ENCODE peak calls at places on chromosomes 16 and 17, in four cellular contexts. One of them, this sample, is unnamed.

GRCh38 chr17:77316191-77316641 is 175.4 kb downstream of the SEC14L1 start:
- DNase-seq in K562: no peak
- DNase-seq in HepG2: no peak
- DNase-seq in GM12878: no peak
- DNase-seq in this sample: peak; percentile 77

GRCh38 chr16:57358527-57359095 is at the start of gene CCL22:
- DNase-seq in HepG2: no peak
- DNase-seq in GM12878: peak; percentile 45
- DNase-seq in K562: no peak
- DNase-seq in this sample: no peak

GRCh38 chr16:47731252-47731651 is 270.1 kb downstream of the PHKB start:
- DNase-seq in HepG2: peak; percentile 23
- DNase-seq in K562: no peak
- DNase-seq in GM12878: no peak
- DNase-seq in this sample: peak; percentile 99

GRCh38 chr16:29820730-29821662 is 734 bp downstream of the MVP start:
- DNase-seq in HepG2: no peak
- DNase-seq in GM12878: peak; percentile 41
- DNase-seq in K562: no peak
- DNase-seq in this sample: no peak

GRCh38 chr17:17957584-17957916 is 14.7 kb downstream of the TOM1L2 start:
- DNase-seq in GM12878: no peak
- DNase-seq in HepG2: no peak
- DNase-seq in K562: no peak
- DNase-seq in this sample: no peak

GRCh38 chr17:76017481-76018339 is 9.4 kb downstream of the EVPL start:
- DNase-seq in K562: no peak
- DNase-seq in GM12878: no peak
- DNase-seq in HepG2: no peak
- DNase-seq in this sample: no peak

GRCh38 chr17:72561680-72562079 is 440.9 kb downstream of the SOX9 start:
- DNase-seq in HepG2: no peak
- DNase-seq in GM12878: no peak
- DNase-seq in K562: no peak
- DNase-seq in this sample: no peak

GRCh38 chr16:88355389-88356123 is 27.2 kb upstream of the ZNF469 start:
- DNase-seq in HepG2: no peak
- DNase-seq in K562: no peak
- DNase-seq in GM12878: no peak
- DNase-seq in this sample: no peak

GRCh38 chr16:67884684-67885083 is at the start of gene NRN1L:
- DNase-seq in HepG2: no peak
- DNase-seq in K562: peak; percentile 93
- DNase-seq in GM12878: no peak
- DNase-seq in this sample: peak; percentile 89

GRCh38 chr16:55494994-55495421 is 13.9 kb upstream of the LPCAT2 start:
- DNase-seq in HepG2: peak; percentile 49
- DNase-seq in K562: no peak
- DNase-seq in GM12878: no peak
- DNase-seq in this sample: peak; percentile 96

GRCh38 chr17:50943575-50943933 is 77.4 kb upstream of the TOB1 start:
- DNase-seq in K562: no peak
- DNase-seq in HepG2: no peak
- DNase-seq in GM12878: no peak
- DNase-seq in this sample: no peak

GRCh38 chr17:45043268-45043681 is 8.2 kb downstream of the DCAKD start:
- DNase-seq in K562: no peak
- DNase-seq in HepG2: no peak
- DNase-seq in GM12878: no peak
- DNase-seq in this sample: no peak

GRCh38 chr16:1297413-1297773 is 12.0 kb upstream of the UBE2I start:
- DNase-seq in K562: no peak
- DNase-seq in HepG2: no peak
- DNase-seq in GM12878: no peak
- DNase-seq in this sample: no peak

GRCh38 chr16:83901101-83901500 is 2.2 kb downstream of the MLYCD start:
- DNase-seq in GM12878: no peak
- DNase-seq in K562: no peak
- DNase-seq in HepG2: no peak
- DNase-seq in this sample: no peak

GRCh38 chr16:52535076-52535475 is 11.9 kb downstream of the TOX3 start:
- DNase-seq in HepG2: no peak
- DNase-seq in K562: no peak
- DNase-seq in GM12878: no peak
- DNase-seq in this sample: no peak

GRCh38 chr17:1604831-1605528 is 23.7 kb downstream of the SLC43A2 start:
- DNase-seq in GM12878: no peak
- DNase-seq in HepG2: peak; percentile 35
- DNase-seq in K562: no peak
- DNase-seq in this sample: no peak

GRCh38 chr17:50440838-50441829 is 15.1 kb downstream of the ACSF2 start:
- DNase-seq in HepG2: no peak
- DNase-seq in GM12878: no peak
- DNase-seq in K562: no peak
- DNase-seq in this sample: no peak

GRCh38 chr16:56709686-56710040 is 20.3 kb upstream of the NUP93 start:
- DNase-seq in GM12878: no peak
- DNase-seq in HepG2: no peak
- DNase-seq in K562: no peak
- DNase-seq in this sample: no peak

GRCh38 chr17:72164340-72164739 is 43.5 kb downstream of the SOX9 start:
- DNase-seq in HepG2: no peak
- DNase-seq in K562: no peak
- DNase-seq in GM12878: no peak
- DNase-seq in this sample: peak; percentile 20

GRCh38 chr17:48951572-48951971 is 6.9 kb upstream of the SNF8 start:
- DNase-seq in GM12878: no peak
- DNase-seq in K562: no peak
- DNase-seq in HepG2: no peak
- DNase-seq in this sample: no peak

GRCh38 chr16:76653390-76654026 is 376.3 kb downstream of the CNTNAP4 start:
- DNase-seq in K562: peak; percentile 16
- DNase-seq in GM12878: peak; percentile 9
- DNase-seq in HepG2: peak; percentile 71
- DNase-seq in this sample: peak; percentile 28

GRCh38 chr17:35256629-35257028 is 13.8 kb downstream of the SLFN5 start:
- DNase-seq in HepG2: no peak
- DNase-seq in GM12878: no peak
- DNase-seq in K562: no peak
- DNase-seq in this sample: no peak

GRCh38 chr17:34764716-34765115 is 185.3 kb downstream of the TMEM132E start:
- DNase-seq in K562: no peak
- DNase-seq in GM12878: no peak
- DNase-seq in HepG2: no peak
- DNase-seq in this sample: no peak

GRCh38 chr16:72807287-72807686 is 240.6 kb downstream of the ZFHX3 start:
- DNase-seq in GM12878: no peak
- DNase-seq in K562: no peak
- DNase-seq in HepG2: no peak
- DNase-seq in this sample: no peak

GRCh38 chr16:873243-873661 is 72.7 kb upstream of the GNG13 start:
- DNase-seq in K562: no peak
- DNase-seq in HepG2: no peak
- DNase-seq in GM12878: no peak
- DNase-seq in this sample: no peak

GRCh38 chr16:56513972-56514371 is 5.9 kb downstream of the BBS2 start:
- DNase-seq in HepG2: peak; percentile 80
- DNase-seq in GM12878: peak; percentile 4
- DNase-seq in K562: peak; percentile 29
- DNase-seq in this sample: peak; percentile 74

GRCh38 chr17:8003594-8004181 is 1.3 kb downstream of the GUCY2D start:
- DNase-seq in HepG2: no peak
- DNase-seq in K562: no peak
- DNase-seq in GM12878: no peak
- DNase-seq in this sample: no peak

GRCh38 chr17:78645421-78646295 is 68.5 kb upstream of the DNAH17 start:
- DNase-seq in GM12878: peak; percentile 70
- DNase-seq in HepG2: no peak
- DNase-seq in K562: no peak
- DNase-seq in this sample: peak; percentile 34

GRCh38 chr16:73092236-73092781 is 44.4 kb upstream of the ZFHX3 start:
- DNase-seq in K562: no peak
- DNase-seq in GM12878: no peak
- DNase-seq in HepG2: peak; percentile 59
- DNase-seq in this sample: no peak

GRCh38 chr16:64711026-64711425 is 410.8 kb downstream of the CDH11 start:
- DNase-seq in HepG2: no peak
- DNase-seq in K562: no peak
- DNase-seq in GM12878: no peak
- DNase-seq in this sample: no peak

GRCh38 chr16:81758376-81758775 is 20.7 kb upstream of the PLCG2 start:
- DNase-seq in GM12878: no peak
- DNase-seq in HepG2: peak; percentile 66
- DNase-seq in K562: no peak
- DNase-seq in this sample: peak; percentile 9

GRCh38 chr16:47872228-47872627 is 283.6 kb downstream of the ABCC12 start:
- DNase-seq in HepG2: no peak
- DNase-seq in GM12878: no peak
- DNase-seq in K562: no peak
- DNase-seq in this sample: no peak

GRCh38 chr17:14791221-14791620 is 473.9 kb downstream of the PMP22 start:
- DNase-seq in HepG2: no peak
- DNase-seq in K562: no peak
- DNase-seq in GM12878: no peak
- DNase-seq in this sample: peak; percentile 24

GRCh38 chr17:79792371-79792871 is 4.5 kb downstream of the CBX8 start:
- DNase-seq in K562: no peak
- DNase-seq in GM12878: no peak
- DNase-seq in HepG2: no peak
- DNase-seq in this sample: no peak

GRCh38 chr17:50708050-50709000 is 611 bp upstream of the ANKRD40 start:
- DNase-seq in GM12878: peak; percentile 17
- DNase-seq in K562: no peak
- DNase-seq in HepG2: no peak
- DNase-seq in this sample: no peak

GRCh38 chr17:83106913-83107655 is 27.7 kb downstream of the METRNL start:
- DNase-seq in HepG2: no peak
- DNase-seq in GM12878: no peak
- DNase-seq in K562: no peak
- DNase-seq in this sample: no peak
- TF ChIP-seq BHLHE40 in HepG2: no peak
- TF ChIP-seq BHLHE40 in GM12878: no peak
- TF ChIP-seq BHLHE40 in K562: no peak
- TF ChIP-seq BHLHE40 in this sample: no peak

GRCh38 chr16:75591001-75591852 is 25.0 kb downstream of the GABARAPL2 start:
- DNase-seq in HepG2: no peak
- DNase-seq in GM12878: no peak
- DNase-seq in K562: no peak
- DNase-seq in this sample: peak; percentile 84
- H3K9ac ChIP-seq in HepG2: no peak overlapping the region
- H3K9ac ChIP-seq in GM12878: no peak overlapping the region
- H3K9ac ChIP-seq in K562: peak overlapping the region; percentile 33
- H3K9ac ChIP-seq in this sample: no peak overlapping the region

GRCh38 chr16:17271687-17272086 is 199.1 kb downstream of the XYLT1 start:
- DNase-seq in K562: no peak
- DNase-seq in GM12878: no peak
- DNase-seq in HepG2: no peak
- DNase-seq in this sample: peak; percentile 8
- TF ChIP-seq BHLHE40 in K562: no peak
- TF ChIP-seq BHLHE40 in GM12878: no peak
- TF ChIP-seq BHLHE40 in HepG2: no peak
- TF ChIP-seq BHLHE40 in this sample: no peak

DNA sequence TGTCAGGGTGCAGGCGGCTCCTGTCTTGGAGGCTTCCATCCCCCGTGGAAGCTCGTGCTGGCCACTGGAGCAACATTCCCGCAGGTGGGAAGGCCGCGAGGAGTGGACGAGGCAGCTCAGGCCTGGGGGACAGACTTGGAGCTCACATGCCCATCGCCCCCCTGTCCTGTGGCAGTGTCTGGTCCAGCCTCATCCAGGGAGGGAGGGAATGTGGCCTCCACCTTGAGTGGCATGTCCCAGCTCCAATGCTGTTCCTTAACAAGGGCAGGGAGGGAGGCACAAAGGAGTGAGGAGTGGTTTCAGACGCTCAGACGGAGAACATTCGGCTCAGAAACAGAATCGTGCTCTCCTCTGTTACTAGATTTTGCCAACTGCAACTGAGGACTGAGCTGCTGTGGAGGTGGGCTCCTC is 159.4 kb upstream of the CHMP6 start:
- DNase-seq in GM12878: no peak
- DNase-seq in HepG2: no peak
- DNase-seq in K562: peak; percentile 58
- DNase-seq in this sample: peak; percentile 88
- H3K9ac ChIP-seq in GM12878: peak overlapping the region; percentile 76
- H3K9ac ChIP-seq in HepG2: no peak overlapping the region
- H3K9ac ChIP-seq in K562: peak overlapping the region; percentile 85
- H3K9ac ChIP-seq in this sample: peak overlapping the region; percentile 72

GRCh38 chr16:75062135-75062943 is 54.2 kb downstream of the LDHD start:
- DNase-seq in GM12878: no peak
- DNase-seq in K562: peak; percentile 60
- DNase-seq in HepG2: no peak
- DNase-seq in this sample: peak; percentile 69
- TF ChIP-seq BHLHE40 in GM12878: no peak
- TF ChIP-seq BHLHE40 in K562: no peak
- TF ChIP-seq BHLHE40 in HepG2: no peak
- TF ChIP-seq BHLHE40 in this sample: no peak

GRCh38 chr17:66965801-66966528 is 1.5 kb downstream of the CACNG4 start:
- DNase-seq in HepG2: no peak
- DNase-seq in K562: no peak
- DNase-seq in GM12878: no peak
- DNase-seq in this sample: no peak
- H3K9ac ChIP-seq in HepG2: no peak overlapping the region
- H3K9ac ChIP-seq in K562: peak overlapping the region; percentile 9
- H3K9ac ChIP-seq in GM12878: no peak overlapping the region
- H3K9ac ChIP-seq in this sample: no peak overlapping the region

DNA sequence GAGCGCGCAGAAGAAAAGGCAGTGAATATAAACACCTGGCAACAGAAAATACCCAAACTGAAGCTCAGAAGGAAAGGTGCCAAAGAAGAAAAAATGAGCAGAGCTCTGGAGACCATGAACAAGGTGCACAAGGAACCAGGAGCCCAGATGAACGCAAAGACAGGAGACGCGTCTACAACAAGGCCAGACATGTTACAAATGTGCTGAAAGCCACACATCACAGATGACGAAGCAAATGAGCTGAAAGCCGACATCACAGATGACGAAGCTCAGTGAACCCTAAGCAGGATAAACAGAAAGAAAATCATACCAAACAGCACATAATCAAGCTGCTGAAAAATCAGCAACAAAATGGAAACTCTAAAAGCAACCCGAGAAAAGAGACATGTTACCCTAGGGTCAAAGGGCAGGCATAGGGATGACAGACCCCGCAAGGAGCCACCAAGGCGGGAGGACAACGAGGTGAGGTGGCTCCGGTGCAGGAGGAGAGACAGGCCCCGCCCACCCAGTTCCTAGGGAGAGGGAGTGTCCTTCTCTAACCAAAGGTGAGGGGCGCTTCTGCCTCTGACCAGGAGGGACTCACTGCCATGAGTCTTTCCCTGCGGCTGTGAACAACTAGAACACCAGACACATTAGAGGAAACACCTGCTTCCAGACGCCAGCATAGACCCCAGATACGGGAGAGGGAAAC is 39.1 kb downstream of the CCDC57 start:
- DNase-seq in K562: peak; percentile 37
- DNase-seq in GM12878: no peak
- DNase-seq in HepG2: no peak
- DNase-seq in this sample: no peak
- TF ChIP-seq BHLHE40 in K562: no peak
- TF ChIP-seq BHLHE40 in GM12878: no peak
- TF ChIP-seq BHLHE40 in HepG2: no peak
- TF ChIP-seq BHLHE40 in this sample: no peak